ENCODE peak calls at places on chromosomes 12 and 14, in seven cellular contexts. T, M, W, L, B, K and Z are unnamed samples.

GRCh38 chr14:46574236-46574970 is 77.2 kb downstream of the RPL10L start:
- DNase-seq in K (no peak), L (no peak), T (peak; percentile 42), M (peak; percentile 44), B (no peak), W (peak; percentile 10), Z (peak; percentile 17)

GRCh38 chr12:107352347-107353081 is 259.2 kb upstream of the CRY1 start:
- DNase-seq in T (no peak), M (no peak), W (no peak), B (no peak), K (no peak), L (no peak), Z (peak; percentile 33)

GRCh38 chr12:115840159-115840558 is 437.3 kb downstream of the MED13L start:
- DNase-seq in W (no peak), B (no peak), K (no peak), M (no peak), T (no peak), L (no peak), Z (peak; percentile 8)

GRCh38 chr12:112924986-112925385 is 13.3 kb upstream of the OAS3 start:
- DNase-seq in T (no peak), W (no peak), K (no peak), L (no peak), B (no peak), M (no peak), Z (no peak)

GRCh38 chr12:26469801-26470200 is 274.4 kb downstream of the SSPN start:
- DNase-seq in B (no peak), L (no peak), K (no peak), M (no peak), T (no peak), W (no peak), Z (no peak)

GRCh38 chr14:99821519-99822165 is 28.4 kb downstream of the EML1 start:
- DNase-seq in T (peak; percentile 72), M (peak; percentile 84), K (no peak), L (no peak), B (no peak), W (peak; percentile 80), Z (peak; percentile 6)

GRCh38 chr12:102957339-102958050 is at the start of gene ASCL1:
- DNase-seq in B (no peak), M (no peak), L (no peak), W (peak; percentile 33), T (peak; percentile 34), K (no peak), Z (no peak)

GRCh38 chr12:113056631-113057488 is at the start of gene DTX1:
- DNase-seq in W (no peak), T (no peak), B (peak; percentile 44), K (no peak), L (peak; percentile 53), M (no peak), Z (no peak)

GRCh38 chr14:104281768-104282301 is 143.4 kb downstream of the KIF26A start:
- DNase-seq in L (no peak), M (no peak), B (peak; percentile 5), W (no peak), K (no peak), T (no peak), Z (no peak)

GRCh38 chr12:27646149-27646548 is 50.1 kb upstream of the REP15 start:
- DNase-seq in W (no peak), T (no peak), B (no peak), M (no peak), K (no peak), L (no peak), Z (no peak)

GRCh38 chr14:25042362-25043299 is 7.3 kb downstream of the STXBP6 start:
- DNase-seq in M (peak; percentile 54), T (peak; percentile 87), W (no peak), K (no peak), L (no peak), B (no peak), Z (no peak)

GRCh38 chr12:104243551-104243950 is 28.0 kb downstream of the TXNRD1 start:
- DNase-seq in W (no peak), T (no peak), L (no peak), K (no peak), M (no peak), B (no peak), Z (no peak)

GRCh38 chr12:90015228-90015627 is 306.6 kb upstream of the ATP2B1 start:
- DNase-seq in W (peak; percentile 44), M (no peak), T (no peak), K (no peak), B (no peak), L (no peak), Z (peak; percentile 12)

GRCh38 chr14:61479746-61480502 is 158.5 kb downstream of the PRKCH start:
- DNase-seq in B (no peak), T (no peak), W (peak; percentile 87), K (no peak), L (no peak), M (no peak), Z (peak; percentile 79)

GRCh38 chr12:4148418-4149056 is 125.0 kb upstream of the CCND2 start:
- DNase-seq in M (no peak), L (no peak), K (no peak), T (no peak), W (peak; percentile 39), B (peak; percentile 44), Z (peak; percentile 28)

GRCh38 chr14:76212242-76212641 is 60.5 kb downstream of the GPATCH2L start:
- DNase-seq in L (no peak), M (no peak), T (no peak), W (no peak), K (no peak), B (no peak), Z (no peak)

GRCh38 chr12:94041833-94042232 is 106.5 kb upstream of the PLXNC1 start:
- DNase-seq in K (no peak), T (no peak), M (no peak), L (no peak), B (no peak), W (no peak), Z (no peak)

GRCh38 chr12:50614167-50614762 is 109.5 kb downstream of the DIP2B start:
- DNase-seq in W (peak; percentile 81), B (no peak), T (peak; percentile 92), K (no peak), L (no peak), M (peak; percentile 78), Z (peak; percentile 67)

DNA sequence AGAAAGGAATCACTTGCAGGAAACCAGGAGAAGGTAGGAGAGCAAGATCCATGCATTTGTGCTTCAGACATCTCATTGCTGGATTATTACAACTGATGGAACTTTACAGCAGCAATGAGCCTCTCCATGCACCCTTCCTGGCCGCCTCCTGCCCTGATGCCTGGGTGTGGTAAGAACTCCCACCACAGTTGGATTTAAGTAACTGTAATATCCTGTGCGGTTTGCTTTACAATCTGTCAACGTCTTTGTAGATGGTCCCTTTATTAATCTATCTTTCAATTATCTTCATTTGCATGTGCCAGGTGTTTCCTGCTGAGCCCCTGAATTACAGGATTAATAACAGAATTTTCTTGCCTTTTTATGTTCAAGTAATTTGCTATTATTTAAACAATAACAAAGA is 1300.5 kb upstream of the TMEM132C start:
- DNase-seq in K (no peak), L (peak; percentile 26), T (no peak), W (no peak), M (no peak), B (no peak), Z (no peak)
- TF ChIP-seq CTCF in K (no peak), L (no peak), T (no peak), W (no peak), M (no peak), B (no peak), Z (no peak)

GRCh38 chr12:81257952-81258551 is 180.2 kb downstream of the ACSS3 start:
- DNase-seq in W (peak; percentile 26), K (no peak), B (no peak), M (peak; percentile 70), T (peak; percentile 73), L (no peak), Z (peak; percentile 55)
- TF ChIP-seq CTCF in W (peak; percentile 63), K (peak; percentile 25), B (no peak), M (peak; percentile 49), T (peak; percentile 64), L (peak; percentile 8), Z (peak; percentile 46)

DNA sequence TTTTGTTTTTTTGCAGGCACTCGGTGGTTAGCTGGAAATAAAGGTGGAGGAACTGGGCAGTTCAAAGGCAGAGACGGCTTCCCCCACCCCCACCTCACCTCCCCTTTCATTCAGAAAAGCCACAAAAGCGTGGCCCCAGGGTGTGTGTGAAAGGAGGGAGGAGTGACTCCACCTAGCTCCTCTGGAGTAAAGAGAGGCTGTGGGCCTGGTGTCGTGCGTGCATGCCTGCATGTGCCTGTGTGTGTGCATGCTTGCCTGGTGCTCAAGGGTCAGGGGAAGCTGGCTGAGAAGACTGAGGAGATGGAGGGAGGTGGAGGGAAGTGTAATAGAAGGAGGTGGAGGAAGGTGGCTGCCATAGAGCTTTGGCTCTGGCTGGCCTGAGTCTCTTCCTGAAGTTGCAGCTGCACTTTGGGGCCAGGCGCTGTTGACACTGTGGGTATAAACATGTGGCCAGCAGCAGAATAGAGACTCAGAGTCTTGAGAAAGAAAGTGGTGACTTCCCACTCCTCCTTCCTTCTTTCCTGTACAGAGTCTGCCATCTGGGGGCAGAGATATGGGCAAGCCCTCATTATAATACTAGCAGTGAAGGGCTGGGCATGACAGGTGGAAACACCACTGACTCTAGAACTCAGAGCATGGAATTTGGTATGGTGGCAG is 36.9 kb upstream of the SINHCAF start:
- DNase-seq in B (no peak), M (no peak), W (peak; percentile 37), K (no peak), T (peak; percentile 8), L (peak; percentile 27), Z (peak; percentile 17)
- TF ChIP-seq CTCF in B (no peak), M (no peak), W (peak; percentile 32), K (no peak), T (no peak), L (no peak), Z (no peak)

GRCh38 chr12:2654311-2654710 is 140.5 kb upstream of the FKBP4 start:
- DNase-seq in B (no peak), T (no peak), L (no peak), K (no peak), W (no peak), M (no peak), Z (peak; percentile 19)

GRCh38 chr12:2651061-2651965 is 143.5 kb upstream of the FKBP4 start:
- DNase-seq in T (no peak), K (no peak), L (no peak), W (no peak), B (no peak), M (no peak), Z (no peak)

GRCh38 chr12:2653461-2653965 is 141.3 kb upstream of the FKBP4 start:
- DNase-seq in L (no peak), W (no peak), T (no peak), B (no peak), M (no peak), K (no peak), Z (no peak)

GRCh38 chr12:2652011-2652400 is 142.8 kb upstream of the FKBP4 start:
- DNase-seq in L (no peak), T (no peak), M (no peak), B (no peak), K (no peak), W (no peak), Z (no peak)

DNA sequence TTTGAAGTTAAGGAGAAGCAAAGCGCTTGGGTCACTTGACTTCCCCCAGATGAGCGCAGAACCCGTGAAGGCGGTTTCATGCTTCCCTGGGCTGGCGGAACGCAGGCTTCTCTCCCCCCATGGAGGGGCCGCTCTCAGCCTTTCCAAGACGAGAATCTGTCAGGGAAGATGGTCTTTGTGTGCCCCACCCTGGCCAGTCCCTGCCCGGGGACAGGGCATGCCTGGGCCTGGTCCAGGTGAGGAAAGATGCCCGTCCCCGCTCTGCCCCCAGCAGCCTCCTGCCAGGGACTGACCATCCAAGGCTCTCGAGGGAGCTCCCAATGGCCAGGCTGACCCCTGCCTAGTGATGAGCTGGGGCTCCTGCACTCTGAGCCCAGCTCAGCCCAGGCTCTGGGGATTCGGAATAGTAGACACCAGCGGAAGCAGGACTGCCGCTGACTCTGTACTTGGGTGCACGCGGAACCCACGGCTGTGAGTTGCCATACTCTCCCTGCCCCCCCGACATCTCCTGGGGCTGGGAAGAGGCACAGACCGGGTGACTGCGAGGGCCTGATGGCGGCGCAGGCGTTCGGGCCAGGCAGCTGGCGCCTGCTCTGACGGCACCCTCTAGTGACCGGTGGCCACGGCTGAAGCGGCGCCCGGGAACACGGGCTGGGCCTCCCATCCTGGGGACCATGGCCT is 142.2 kb upstream of the FKBP4 start:
- DNase-seq in B (no peak), T (no peak), W (no peak), L (no peak), M (no peak), K (no peak), Z (no peak)
- TF ChIP-seq CTCF in B (no peak), T (no peak), W (no peak), L (peak; percentile 33), M (no peak), K (no peak), Z (no peak)